ENCODE peak calls at places on chromosomes 6 and 20, in four cellular contexts. D, C, I and K are unnamed samples.

GRCh38 chr6:19279137-19279747 is 557.9 kb upstream of the ID4 start:
- DNase-seq in D (no peak), C (no peak), I (no peak), K (no peak)

GRCh38 chr6:10583509-10583908 is 62.4 kb downstream of the GCNT2 start:
- DNase-seq in D (no peak), C (no peak), I (no peak), K (no peak)

GRCh38 chr6:28880894-28881780 is 42.6 kb downstream of the TRIM27 start:
- DNase-seq in D (peak), C (peak), I (no peak), K (no peak)

GRCh38 chr20:11796041-11796440 is 121.7 kb upstream of the BTBD3 start:
- DNase-seq in D (no peak), C (no peak), I (no peak), K (no peak)

GRCh38 chr6:38117281-38117680 is 297.8 kb downstream of the ZFAND3 start:
- DNase-seq in D (no peak), C (no peak), I (no peak), K (no peak)

GRCh38 chr20:63114006-63114692 is 101.8 kb downstream of the YTHDF1 start:
- DNase-seq in D (no peak), C (no peak), I (peak), K (no peak)

GRCh38 chr20:15656124-15656523 is 917.1 kb downstream of the KIF16B start:
- DNase-seq in D (no peak), C (no peak), I (no peak), K (no peak)

GRCh38 chr6:73227606-73228255 is 2.4 kb upstream of the KHDC1L start:
- DNase-seq in D (no peak), C (no peak), I (no peak), K (no peak)

GRCh38 chr6:108661430-108661829 is 100.7 kb downstream of the FOXO3 start:
- DNase-seq in D (no peak), C (peak), I (no peak), K (no peak)

GRCh38 chr20:38231786-38232130 is 28.8 kb downstream of the KIAA1755 start:
- DNase-seq in D (no peak), C (peak), I (no peak), K (no peak)

GRCh38 chr6:150248300-150248699 is 105.5 kb downstream of the PPP1R14C start:
- DNase-seq in D (no peak), C (no peak), I (no peak), K (no peak)

GRCh38 chr6:136439514-136440186 is 110.6 kb downstream of the MAP7 start:
- DNase-seq in D (no peak), C (no peak), I (no peak), K (no peak)

GRCh38 chr6:147234685-147235084 is 30.5 kb downstream of the STXBP5 start:
- DNase-seq in D (no peak), C (no peak), I (no peak), K (no peak)

GRCh38 chr6:20377623-20378265 is 23.9 kb upstream of the E2F3 start:
- DNase-seq in D (no peak), C (no peak), I (no peak), K (no peak)

DNA sequence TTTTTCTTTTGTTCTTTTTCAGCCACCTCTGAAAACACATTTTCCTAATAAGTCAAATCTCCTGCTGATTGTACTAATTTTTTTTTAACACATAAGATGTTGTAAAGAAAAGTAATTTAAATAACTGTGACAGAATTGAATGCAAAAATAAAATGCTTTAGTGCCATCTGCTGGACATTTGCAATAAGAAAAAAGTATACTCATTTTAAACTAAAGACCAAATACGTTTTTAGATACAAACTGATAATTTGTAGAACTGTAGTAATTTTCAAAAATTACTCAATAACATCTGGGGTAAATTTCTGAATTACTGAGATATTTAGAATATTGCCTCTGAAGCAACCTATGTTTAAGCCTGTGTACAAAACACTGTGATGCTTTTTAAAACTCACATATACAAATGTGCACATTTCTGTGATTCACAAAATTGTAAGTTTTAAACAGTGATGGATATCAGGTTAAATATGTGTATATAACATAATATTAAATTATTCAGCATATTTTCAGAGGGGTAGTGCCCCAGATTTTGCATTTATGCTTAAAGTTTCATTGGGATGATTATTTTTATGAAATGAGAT is 198.7 kb downstream of the RIMS1 start:
- DNase-seq in D (no peak), C (no peak), I (no peak), K (no peak)
- TF ChIP-seq CTCF in D (peak), C (peak), I (peak), K (peak)

GRCh38 chr20:43209831-43210230 is 20.1 kb upstream of the PTPRT start:
- DNase-seq in D (no peak), C (no peak), I (no peak), K (no peak)

GRCh38 chr20:43205699-43206098 is 16.0 kb upstream of the PTPRT start:
- DNase-seq in D (no peak), C (no peak), I (no peak), K (no peak)
- TF ChIP-seq CTCF in D (peak), C (no peak), I (no peak), K (no peak)

GRCh38 chr6:39228992-39229767 is at the start of gene KCNK5:
- DNase-seq in D (peak), C (peak), I (peak), K (peak)
- TF ChIP-seq CTCF in D (peak), C (peak), I (peak), K (peak)

GRCh38 chr6:49606696-49607390 is 29.8 kb downstream of the RHAG start:
- DNase-seq in D (no peak), C (peak), I (no peak), K (no peak)
- TF ChIP-seq CTCF in D (peak), C (peak), I (peak), K (peak)

GRCh38 chr6:88183503-88183902 is 17.4 kb upstream of the CNR1 start:
- DNase-seq in D (no peak), C (no peak), I (no peak), K (no peak)

GRCh38 chr6:88177961-88178464 is 11.9 kb upstream of the CNR1 start:
- DNase-seq in D (no peak), C (peak), I (no peak), K (no peak)

GRCh38 chr6:88174906-88175305 is 8.8 kb upstream of the CNR1 start:
- DNase-seq in D (no peak), C (no peak), I (no peak), K (no peak)

GRCh38 chr6:88184921-88185320 is 18.8 kb upstream of the CNR1 start:
- DNase-seq in D (no peak), C (no peak), I (no peak), K (no peak)

DNA sequence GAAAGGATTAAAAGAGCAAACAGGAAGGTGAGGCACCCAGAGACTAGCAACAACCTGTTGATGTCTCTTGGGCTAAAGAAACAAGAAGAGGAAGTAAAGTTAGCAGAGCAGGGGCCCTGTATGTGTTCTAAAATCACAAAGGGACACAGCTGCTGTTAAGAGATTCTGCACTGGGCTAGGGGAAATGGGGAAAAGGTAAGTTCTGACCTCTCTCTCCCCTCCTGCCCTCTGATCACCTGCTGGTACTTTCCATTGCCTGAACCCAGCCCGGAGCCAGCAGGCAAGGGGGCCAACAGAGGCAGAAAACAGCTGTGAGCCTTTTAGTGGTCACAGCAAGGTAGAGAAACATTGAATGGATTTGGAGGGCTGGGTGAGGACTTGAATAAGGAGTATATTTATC is 13.5 kb upstream of the CNR1 start:
- DNase-seq in D (no peak), C (no peak), I (no peak), K (no peak)
- TF ChIP-seq CTCF in D (no peak), C (no peak), I (no peak), K (no peak)

DNA sequence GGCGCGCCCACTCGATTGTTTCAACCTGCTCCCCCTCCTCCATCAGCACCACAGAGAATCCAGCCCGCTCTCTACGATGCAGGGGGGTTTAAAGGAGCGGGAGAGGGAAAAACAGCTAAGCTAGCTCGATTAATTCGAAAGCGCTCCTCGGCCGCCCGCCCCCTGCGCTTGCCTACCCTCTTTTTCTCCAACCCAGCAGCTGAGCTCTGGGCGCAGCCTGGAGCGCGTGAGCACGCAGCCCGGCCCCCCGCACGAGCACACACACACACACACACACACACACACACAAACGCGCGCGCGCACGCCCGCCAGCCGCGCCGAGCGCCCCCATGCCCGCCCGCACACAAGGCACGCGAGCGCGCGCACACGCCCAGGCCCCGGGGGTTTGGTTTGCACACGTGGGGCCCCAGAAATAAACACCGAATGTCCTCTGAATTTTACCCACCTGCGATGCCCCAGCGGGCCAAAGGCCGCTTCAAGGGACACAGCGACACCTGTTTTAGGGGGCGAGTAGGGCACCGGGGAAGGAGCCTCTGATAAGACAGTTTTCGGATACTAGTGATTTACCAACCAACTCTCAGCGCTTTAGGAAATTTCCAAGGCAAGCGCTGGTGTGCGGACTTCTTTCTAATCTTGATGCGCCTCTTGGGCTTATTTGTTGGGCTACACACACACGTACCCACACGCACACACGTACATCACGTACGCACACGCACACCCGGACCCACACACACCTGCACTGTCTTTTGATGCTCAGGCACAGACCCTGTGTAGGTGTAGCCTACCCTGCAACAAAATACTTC is 787 bp upstream of the NRN1 start:
- DNase-seq in D (peak), C (no peak), I (no peak), K (no peak)
- TF ChIP-seq CTCF in D (peak), C (no peak), I (peak), K (peak)

GRCh38 chr20:5989539-5989938 is 39.1 kb downstream of the MCM8 start:
- DNase-seq in D (no peak), C (no peak), I (no peak), K (no peak)
- TF ChIP-seq CTCF in D (no peak), C (no peak), I (no peak), K (no peak)

DNA sequence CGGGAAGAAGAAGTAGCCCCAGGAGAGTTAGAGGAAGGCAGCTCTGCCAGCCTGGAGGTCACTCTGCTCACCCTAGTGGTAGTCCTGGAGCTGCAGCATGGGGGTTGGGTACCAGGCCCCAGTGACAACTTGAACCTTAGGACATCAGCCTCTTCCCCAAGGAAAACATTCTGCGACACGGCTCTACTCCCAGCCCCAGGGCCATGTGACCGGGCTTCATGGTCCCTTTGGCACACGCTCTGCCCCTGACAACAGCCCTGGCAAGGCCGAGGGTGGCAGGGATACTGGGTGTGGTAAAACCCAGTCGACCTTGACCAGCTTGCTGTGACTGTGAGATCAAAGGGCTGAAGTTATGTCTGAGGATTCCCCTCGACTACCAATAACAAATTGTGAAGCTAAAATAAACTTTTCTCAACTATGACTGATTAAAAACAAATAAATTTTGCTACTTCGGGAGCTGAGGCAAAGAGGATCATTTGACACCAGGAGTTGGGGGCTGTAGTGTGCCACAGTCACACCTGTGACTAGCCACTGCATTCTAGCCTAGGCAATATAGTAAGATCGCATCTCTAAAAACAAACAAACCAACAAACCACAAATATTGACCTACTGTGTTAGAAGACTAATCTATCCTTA is 24.4 kb upstream of the ARID1B start:
- DNase-seq in D (peak), C (no peak), I (no peak), K (no peak)
- TF ChIP-seq CTCF in D (no peak), C (no peak), I (peak), K (peak)